ENCODE peak calls at places on chromosome 7, in six cellular contexts. C is A549, G is GM12878, M is endothelial cell of umbilical vein, T is HepG2, A is K562. P is an unnamed sample.

GRCh38 chr7:41415473-41416207 is 287.2 kb downstream of the INHBA start:
- DNase-seq in C (no peak), G (no peak), M (no peak), T (no peak), A (no peak), P (no peak)

GRCh38 chr7:34748244-34749039 is 90.4 kb downstream of the NPSR1 start:
- DNase-seq in C (peak; percentile 74), G (no peak), M (peak; percentile 97), T (peak; percentile 99), A (no peak), P (no peak)

GRCh38 chr7:123975049-123975448 is 50.0 kb downstream of the SPAM1 start:
- DNase-seq in C (no peak), G (no peak), M (no peak), T (no peak), A (no peak), P (no peak)

GRCh38 chr7:100157334-100158228 is 942 bp downstream of the TRAPPC14 start:
- DNase-seq in C (no peak), G (no peak), M (peak; percentile 36), T (peak; percentile 85), A (peak; percentile 63), P (peak; percentile 62)

GRCh38 chr7:149283321-149283720 is 21.3 kb downstream of the ZNF783 start:
- DNase-seq in C (no peak), G (no peak), M (no peak), T (no peak), A (no peak), P (no peak)

GRCh38 chr7:131623154-131623553 is 66.7 kb upstream of the PODXL start:
- DNase-seq in C (no peak), G (no peak), M (peak; percentile 97), T (no peak), A (peak; percentile 78), P (no peak)

GRCh38 chr7:112484671-112485097 is 3.9 kb downstream of the LSMEM1 start:
- DNase-seq in C (peak; percentile 37), G (no peak), M (peak; percentile 95), T (peak; percentile 68), A (no peak), P (peak; percentile 15)

GRCh38 chr7:19725770-19726169 is 16.9 kb upstream of the POLR1F start:
- DNase-seq in C (no peak), G (no peak), M (no peak), T (no peak), A (no peak), P (no peak)

GRCh38 chr7:124031406-124031805 is 1.5 kb downstream of the TMEM229A start:
- DNase-seq in C (no peak), G (no peak), M (no peak), T (no peak), A (no peak), P (no peak)

GRCh38 chr7:79185605-79186004 is 267.9 kb downstream of the MAGI2 start:
- DNase-seq in C (no peak), G (no peak), M (no peak), T (no peak), A (no peak), P (no peak)

DNA sequence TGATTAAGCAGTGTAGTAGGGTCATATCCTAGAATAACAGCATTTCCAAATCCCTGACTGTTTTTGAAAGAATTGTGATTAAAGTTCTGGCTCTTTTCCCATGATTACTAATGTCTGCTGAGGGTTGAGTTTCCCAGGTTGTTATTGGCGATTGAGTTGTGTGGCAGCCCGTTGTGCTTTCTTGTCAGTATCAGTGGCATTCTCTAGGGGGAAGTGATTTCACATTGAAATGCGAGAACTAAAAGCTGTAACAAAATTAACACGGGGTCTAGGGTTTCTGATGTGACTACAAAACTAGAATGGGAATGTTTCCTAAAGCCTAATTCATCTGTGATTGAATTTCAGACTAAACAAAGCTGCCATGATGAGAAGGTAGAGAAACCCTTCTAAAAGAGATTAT is 349.4 kb downstream of the EXOC4 start:
- DNase-seq in C (no peak), G (no peak), M (peak; percentile 73), T (no peak), A (no peak), P (no peak)
- TF ChIP-seq MYC in C (no peak), G (no peak), M (no peak), T (no peak), A (no peak), P (no peak)

GRCh38 chr7:70681847-70682350 is 450.0 kb upstream of the GALNT17 start:
- DNase-seq in C (no peak), G (peak; percentile 39), M (no peak), T (no peak), A (no peak), P (no peak)
- H3K4me3 ChIP-seq in C (no peak overlapping the region), G (peak overlapping the region; percentile 35), M (no peak overlapping the region), T (no peak overlapping the region), A (no peak overlapping the region), P (no peak overlapping the region)

DNA sequence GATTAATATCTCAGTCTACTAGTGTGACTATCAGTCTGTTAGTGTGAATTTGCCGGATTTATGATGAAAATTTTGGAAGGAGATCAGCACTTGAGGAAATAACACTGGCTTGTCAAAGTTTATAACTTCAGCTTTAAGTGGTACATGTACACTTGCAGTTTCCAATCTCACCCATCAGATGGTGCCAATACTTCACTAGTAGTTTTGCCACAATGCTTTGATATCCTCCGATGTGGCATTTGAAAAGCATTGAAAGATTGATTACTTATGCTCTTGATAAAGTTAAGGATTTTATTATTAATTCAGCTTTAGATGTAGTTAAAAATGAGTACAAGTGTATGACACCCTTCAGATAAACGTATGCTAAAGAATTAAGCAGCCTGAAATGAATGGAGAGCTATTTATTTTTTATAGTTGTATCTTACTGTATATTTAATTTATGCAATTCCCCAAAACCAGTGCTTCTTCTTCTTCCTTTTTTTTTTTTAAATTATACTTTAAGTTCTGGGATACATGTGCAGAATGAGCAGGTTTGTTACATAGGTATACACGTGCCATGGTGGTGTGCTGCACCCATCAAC is 98.2 kb downstream of the ANLN start:
- DNase-seq in C (peak; percentile 47), G (peak; percentile 21), M (peak; percentile 70), T (peak; percentile 39), A (no peak), P (peak; percentile 82)
- TF ChIP-seq MYC in C (no peak), G (no peak), M (no peak), T (no peak), A (no peak), P (no peak)

DNA sequence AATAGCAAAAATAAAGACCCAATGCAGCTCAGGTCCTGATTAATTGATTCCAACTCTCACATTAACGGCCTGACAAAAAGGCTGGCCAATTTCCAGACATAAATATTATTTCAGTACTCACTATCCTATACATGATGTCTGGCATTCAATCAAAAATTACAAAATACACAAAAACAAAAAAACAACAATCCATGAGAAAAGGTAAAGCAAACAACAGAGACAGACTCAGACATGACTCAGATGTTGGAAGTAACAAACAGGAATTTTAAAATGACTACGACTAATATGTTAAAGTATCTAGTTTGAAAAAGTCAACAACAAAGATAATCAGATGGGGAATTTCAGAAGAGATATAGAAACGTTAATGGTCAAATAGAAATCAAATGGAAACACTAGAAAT is 152.8 kb downstream of the AMPH start:
- DNase-seq in C (no peak), G (no peak), M (peak; percentile 62), T (no peak), A (no peak), P (no peak)
- H3K4me3 ChIP-seq in C (no peak overlapping the region), G (no peak overlapping the region), M (no peak overlapping the region), T (no peak overlapping the region), A (no peak overlapping the region), P (no peak overlapping the region)

GRCh38 chr7:66747385-66748126 is 7.0 kb downstream of the RABGEF1 start:
- DNase-seq in C (no peak), G (no peak), M (no peak), T (no peak), A (no peak), P (no peak)

GRCh38 chr7:66748791-66749190 is 8.3 kb downstream of the RABGEF1 start:
- DNase-seq in C (no peak), G (no peak), M (no peak), T (no peak), A (no peak), P (no peak)

GRCh38 chr7:66751945-66752344 is 11.4 kb downstream of the RABGEF1 start:
- DNase-seq in C (no peak), G (no peak), M (no peak), T (no peak), A (no peak), P (no peak)

GRCh38 chr7:66748127-66748511 is 7.6 kb downstream of the RABGEF1 start:
- DNase-seq in C (no peak), G (no peak), M (no peak), T (no peak), A (no peak), P (no peak)
- TF ChIP-seq MYC in C (no peak), G (no peak), M (no peak), T (no peak), A (no peak), P (no peak)

GRCh38 chr7:135979674-135980660 is 2.8 kb upstream of the MTPN start:
- DNase-seq in C (no peak), G (no peak), M (peak; percentile 89), T (no peak), A (no peak), P (peak; percentile 60)
- H3K4me3 ChIP-seq in C (no peak overlapping the region), G (peak overlapping the region; percentile 28), M (no peak overlapping the region), T (no peak overlapping the region), A (no peak overlapping the region), P (no peak overlapping the region)

GRCh38 chr7:135971366-135971725 is 5.8 kb downstream of the MTPN start:
- DNase-seq in C (no peak), G (no peak), M (no peak), T (no peak), A (no peak), P (peak; percentile 82)
- TF ChIP-seq MYC in C (no peak), G (no peak), M (no peak), T (no peak), A (no peak), P (no peak)

P was measured in NB4.